ENCODE peak calls at places on chromosomes 3 and 15, in four cellular contexts. G, A, R and O are unnamed samples.
A peak's percentile ranks its signal among the peaks of the same experiment; 100 is the strongest.

GRCh38 chr3:148992027-148992634 is 791 bp downstream of the GYG1 start:
- DNase-seq in G (peak; percentile 32), R (peak; percentile 19), A (no peak), O (peak; percentile 23)

GRCh38 chr15:31158858-31159569 is 57.5 kb upstream of the TRPM1 start:
- DNase-seq in A (no peak), R (no peak), G (peak; percentile 79), O (no peak)

GRCh38 chr3:5187920-5188418 is 462 bp downstream of the EDEM1 start:
- DNase-seq in A (peak; percentile 38), R (peak; percentile 40), G (no peak), O (peak; percentile 38)

GRCh38 chr3:78647735-78648134 is 1120.1 kb downstream of the ROBO1 start:
- DNase-seq in A (no peak), G (no peak), R (no peak), O (no peak)

GRCh38 chr3:149393355-149394165 is 16.1 kb upstream of the TM4SF1 start:
- DNase-seq in A (no peak), G (peak; percentile 57), R (no peak), O (no peak)

GRCh38 chr3:30443756-30444673 is 162.4 kb upstream of the TGFBR2 start:
- DNase-seq in R (no peak), G (no peak), A (no peak), O (no peak)

GRCh38 chr15:58678683-58679082 is 70.8 kb downstream of the ADAM10 start:
- DNase-seq in G (no peak), R (no peak), A (no peak), O (no peak)

GRCh38 chr3:64238971-64239667 is 13.9 kb upstream of the PRICKLE2 start:
- DNase-seq in A (no peak), R (no peak), G (peak; percentile 93), O (no peak)

GRCh38 chr3:158491968-158492367 is 79.0 kb upstream of the MLF1 start:
- DNase-seq in G (no peak), R (no peak), A (no peak), O (no peak)

GRCh38 chr15:101528108-101528916 is 38.8 kb upstream of the PCSK6 start:
- DNase-seq in G (no peak), R (no peak), A (no peak), O (no peak)

GRCh38 chr3:61358364-61358763 is 107.1 kb upstream of the FHIT start:
- DNase-seq in G (no peak), R (no peak), A (no peak), O (no peak)